ENCODE peak calls at places on chromosome 6, in four cellular contexts. G is K562, S is lower lobe of right lung, E is kidney epithelial cell. Z is an unnamed sample.

GRCh38 chr6:3569817-3570216 is 113.0 kb upstream of the SLC22A23 start:
- DNase-seq in E (no peak), S (no peak), G (no peak), Z (no peak)

GRCh38 chr6:117495873-117496272 is 13.4 kb downstream of the DCBLD1 start:
- DNase-seq in G (no peak), S (no peak), E (no peak), Z (no peak)

GRCh38 chr6:3361312-3362037 is 95.4 kb downstream of the SLC22A23 start:
- DNase-seq in S (no peak), G (no peak), E (no peak), Z (no peak)

GRCh38 chr6:5672581-5673011 is 334.1 kb downstream of the NRN1 start:
- DNase-seq in G (peak; percentile 45), S (no peak), E (peak; percentile 47), Z (peak; percentile 61)

GRCh38 chr6:26175428-26176181 is 88.4 kb downstream of the HFE start:
- DNase-seq in E (no peak), S (no peak), G (peak; percentile 74), Z (no peak)

GRCh38 chr6:47479156-47479541 is 1.6 kb downstream of the CD2AP start:
- DNase-seq in E (no peak), G (no peak), S (no peak), Z (no peak)

GRCh38 chr6:90021701-90022100 is 127.4 kb downstream of the GJA10 start:
- DNase-seq in S (no peak), E (no peak), G (no peak), Z (no peak)

GRCh38 chr6:37019065-37019450 is 13.6 kb downstream of the FGD2 start:
- DNase-seq in G (no peak), S (no peak), E (no peak), Z (no peak)

GRCh38 chr6:17004269-17004668 is 97.6 kb upstream of the STMND1 start:
- DNase-seq in S (no peak), E (no peak), G (no peak), Z (no peak)

GRCh38 chr6:36139431-36139830 is 9.1 kb downstream of the MAPK13 start:
- DNase-seq in G (peak; percentile 68), S (no peak), E (no peak), Z (no peak)

GRCh38 chr6:7692453-7692784 is 33.5 kb upstream of the BMP6 start:
- DNase-seq in G (no peak), E (no peak), S (no peak), Z (no peak)

GRCh38 chr6:152378154-152378553 is 259.0 kb downstream of the SYNE1 start:
- DNase-seq in E (no peak), G (no peak), S (no peak), Z (no peak)

GRCh38 chr6:52392944-52393343 is 27.2 kb upstream of the EFHC1 start:
- DNase-seq in G (no peak), S (no peak), E (no peak), Z (no peak)

GRCh38 chr6:77986380-77987034 is 333.7 kb downstream of the MEI4 start:
- DNase-seq in E (no peak), S (no peak), G (no peak), Z (no peak)

GRCh38 chr6:41017663-41018062 is 21.4 kb downstream of the UNC5CL start:
- DNase-seq in S (no peak), E (no peak), G (no peak), Z (no peak)

GRCh38 chr6:41025966-41026365 is 13.1 kb downstream of the UNC5CL start:
- DNase-seq in E (no peak), G (no peak), S (no peak), Z (no peak)

GRCh38 chr6:41023114-41023513 is 15.9 kb downstream of the UNC5CL start:
- DNase-seq in E (no peak), G (no peak), S (no peak), Z (no peak)

GRCh38 chr6:41022294-41022693 is 16.7 kb downstream of the UNC5CL start:
- DNase-seq in S (no peak), E (no peak), G (no peak), Z (no peak)

GRCh38 chr6:41021832-41022231 is 17.2 kb downstream of the UNC5CL start:
- DNase-seq in G (no peak), S (no peak), E (no peak), Z (no peak)
- TF ChIP-seq CTCF in G (peak; percentile 34), S (no peak), E (peak; percentile 40), Z (peak; percentile 40)

GRCh38 chr6:105633814-105634213 is 230.9 kb upstream of the PREP start:
- DNase-seq in S (no peak), E (no peak), G (no peak), Z (no peak)

GRCh38 chr6:105626290-105627158 is 223.6 kb upstream of the PREP start:
- DNase-seq in E (no peak), S (no peak), G (no peak), Z (no peak)

GRCh38 chr6:105624055-105624454 is 221.2 kb upstream of the PREP start:
- DNase-seq in E (no peak), S (no peak), G (no peak), Z (no peak)

GRCh38 chr6:105628156-105628860 is 225.4 kb upstream of the PREP start:
- DNase-seq in S (no peak), E (no peak), G (no peak), Z (no peak)
- H3K4me3 ChIP-seq in S (no peak overlapping the region), E (no peak overlapping the region), G (no peak overlapping the region), Z (no peak overlapping the region)

DNA sequence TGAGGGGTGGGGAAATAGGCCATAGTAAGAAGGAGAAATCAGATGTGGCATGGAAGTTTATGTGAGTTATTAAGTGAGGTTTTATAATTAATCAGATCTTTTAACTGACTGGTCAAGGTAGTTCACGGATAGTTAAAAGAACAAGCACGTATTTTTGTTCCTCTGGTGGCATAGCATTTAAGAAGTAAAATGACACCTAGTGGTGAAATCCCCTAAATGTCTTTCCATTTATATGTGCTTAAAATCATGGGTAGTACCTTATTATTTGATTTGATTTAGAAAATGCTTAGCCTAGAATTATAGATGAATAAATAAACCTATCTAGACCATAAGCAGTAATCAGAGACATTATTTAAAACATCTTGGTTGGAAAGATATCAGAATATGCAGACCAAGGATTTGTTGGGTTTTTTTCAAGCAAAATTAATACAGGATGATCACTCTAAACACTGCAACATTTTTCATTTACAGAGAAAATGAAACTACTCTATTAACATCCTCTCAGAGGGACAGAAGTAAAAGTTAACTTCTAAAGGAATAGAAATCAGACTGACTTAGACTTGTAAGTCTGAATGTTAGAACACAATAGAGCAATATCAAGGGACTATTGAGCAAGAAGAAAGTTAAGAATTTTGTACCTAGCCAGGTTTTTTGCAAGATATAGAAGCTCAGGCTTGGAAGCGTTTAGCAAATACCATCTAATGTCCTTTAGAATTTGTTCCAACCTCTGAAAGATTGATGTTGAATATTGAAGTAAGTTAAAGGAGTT is 81.1 kb downstream of the STXBP5 start:
- DNase-seq in S (no peak), G (peak; percentile 39), E (no peak), Z (peak; percentile 26)
- TF ChIP-seq CTCF in S (peak; percentile 54), G (peak; percentile 32), E (peak; percentile 15), Z (peak; percentile 50)

GRCh38 chr6:168035098-168035660 is 37.7 kb downstream of the KIF25 start:
- DNase-seq in G (peak; percentile 74), S (peak; percentile 72), E (peak; percentile 35), Z (peak; percentile 29)
- H3K4me3 ChIP-seq in G (peak overlapping the region; percentile 23), S (peak overlapping the region; percentile 51), E (peak overlapping the region; percentile 41), Z (peak overlapping the region; percentile 24)

Z was measured in retinal pigment epithelial cell.